ENCODE peak calls at places on chromosomes 2 and 18, in ten cellular contexts. I is heart right ventricle, N is pancreas, R is fibroblast of lung, Y is tibial artery, G is Peyer's patch, Z is WERI-Rb-1, C is A549, K is left ventricle myocardium inferior, B is psoas muscle. X is an unnamed sample.

GRCh38 chr18:67553471-67553870 is 37.0 kb upstream of the DSEL start:
- DNase-seq in C (no peak), G (no peak), K (no peak), N (no peak), Y (no peak), Z (no peak), R (no peak), I (no peak), B (no peak), X (no peak)

GRCh38 chr2:168530980-168531379 is 74.9 kb downstream of the CERS6 start:
- DNase-seq in B (no peak), Y (no peak), G (no peak), C (no peak), N (no peak), K (no peak), R (peak; percentile 40), Z (no peak), I (no peak), X (no peak)

GRCh38 chr2:11121099-11121822 is 34.0 kb upstream of the SLC66A3 start:
- DNase-seq in R (peak; percentile 15), N (no peak), Y (no peak), K (no peak), C (no peak), B (no peak), I (no peak), Z (peak; percentile 23), G (no peak), X (no peak)

GRCh38 chr2:177525351-177525750 is 132.8 kb downstream of the AGPS start:
- DNase-seq in B (no peak), R (peak; percentile 16), C (no peak), K (no peak), Z (no peak), Y (no peak), I (no peak), G (no peak), N (no peak), X (no peak)

GRCh38 chr2:60853512-60853911 is 27.9 kb upstream of the REL start:
- DNase-seq in G (no peak), N (no peak), Z (no peak), R (no peak), Y (no peak), K (no peak), C (no peak), B (no peak), I (no peak), X (no peak)

GRCh38 chr18:21490745-21491144 is 109.8 kb downstream of the ESCO1 start:
- DNase-seq in Z (no peak), R (no peak), B (no peak), C (no peak), I (no peak), K (no peak), N (no peak), Y (no peak), G (no peak), X (no peak)

GRCh38 chr18:24499814-24500601 is 39.6 kb downstream of the HRH4 start:
- DNase-seq in Z (no peak), C (no peak), G (no peak), R (no peak), N (no peak), Y (no peak), K (no peak), B (no peak), I (no peak), X (no peak)

GRCh38 chr18:63319383-63320040 is at the start of gene BCL2:
- DNase-seq in I (no peak), K (peak; percentile 31), B (no peak), R (peak; percentile 45), C (peak; percentile 6), G (no peak), Y (peak; percentile 41), N (peak; percentile 26), Z (peak; percentile 53), X (no peak)

GRCh38 chr2:216023055-216023648 is 9.8 kb upstream of the MREG start:
- DNase-seq in Y (no peak), N (peak; percentile 44), I (no peak), B (no peak), Z (peak; percentile 81), C (peak; percentile 74), R (peak; percentile 61), K (no peak), G (no peak), X (no peak)

GRCh38 chr2:163774862-163775261 is 39.1 kb upstream of the FIGN start:
- DNase-seq in R (peak; percentile 66), B (no peak), N (no peak), Z (no peak), C (peak; percentile 24), K (no peak), G (no peak), I (no peak), Y (no peak), X (no peak)

GRCh38 chr18:49460958-49461601 is 635 bp upstream of the DYM start:
- DNase-seq in G (no peak), R (no peak), N (no peak), Y (no peak), C (no peak), Z (no peak), B (no peak), I (no peak), K (no peak), X (no peak)

GRCh38 chr2:1041012-1041805 is 90.6 kb downstream of the SNTG2 start:
- DNase-seq in Y (no peak), I (no peak), R (no peak), G (no peak), B (no peak), C (no peak), K (no peak), N (peak; percentile 40), Z (no peak), X (no peak)

GRCh38 chr2:203730076-203730729 is 23.8 kb downstream of the CD28 start:
- DNase-seq in I (no peak), Y (no peak), B (no peak), R (peak; percentile 73), K (no peak), C (no peak), G (no peak), N (no peak), Z (no peak), X (no peak)

GRCh38 chr2:188404341-188405004 is 112.8 kb downstream of the GULP1 start:
- DNase-seq in K (no peak), B (no peak), Y (no peak), C (no peak), R (peak; percentile 8), G (no peak), I (no peak), Z (no peak), N (no peak), X (no peak)

GRCh38 chr18:28469946-28470345 is 293.0 kb upstream of the CDH2 start:
- DNase-seq in C (no peak), G (no peak), N (no peak), B (no peak), R (no peak), Y (no peak), I (no peak), K (no peak), Z (no peak), X (no peak)

GRCh38 chr2:227877359-227878309 is 6.2 kb downstream of the DAW1 start:
- DNase-seq in G (no peak), R (peak; percentile 38), N (no peak), Y (no peak), B (no peak), C (no peak), Z (no peak), K (no peak), I (no peak), X (peak; percentile 59)

GRCh38 chr2:158967731-158968395 is 577 bp upstream of the TANC1 start:
- DNase-seq in N (peak; percentile 40), B (peak; percentile 32), Z (peak; percentile 54), R (peak; percentile 67), G (peak; percentile 59), C (no peak), K (peak; percentile 52), I (peak; percentile 59), Y (peak; percentile 34), X (no peak)

GRCh38 chr18:61575419-61575818 is 242.2 kb downstream of the CDH20 start:
- DNase-seq in C (no peak), R (no peak), B (no peak), G (no peak), I (no peak), K (no peak), Y (no peak), N (no peak), Z (no peak), X (no peak)

DNA sequence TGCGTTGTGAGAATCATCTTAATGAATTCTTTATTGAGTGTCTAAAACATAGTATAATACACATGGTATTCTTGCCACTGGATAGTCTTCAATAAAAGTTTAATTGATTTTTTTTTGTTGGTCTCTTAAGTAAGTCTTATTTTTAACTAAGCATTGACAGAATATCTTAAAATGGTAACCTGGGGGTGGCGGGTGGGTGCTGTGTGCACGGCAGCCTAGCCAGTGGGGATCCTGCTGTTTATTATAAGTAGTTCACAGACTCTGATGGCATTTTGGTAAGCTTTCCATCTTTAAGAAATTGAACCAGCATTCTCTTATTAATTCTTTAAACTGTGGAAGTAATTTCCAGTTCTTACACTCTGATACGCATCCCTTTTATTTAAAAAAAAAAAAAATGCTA is 6.0 kb downstream of the SOX11 start:
- DNase-seq in K (no peak), N (no peak), Y (no peak), G (no peak), I (no peak), B (no peak), Z (no peak), R (no peak), C (no peak), X (no peak)
- H3K4me3 ChIP-seq in K (no peak overlapping the region), N (no peak overlapping the region), Y (no peak overlapping the region), G (no peak overlapping the region), I (no peak overlapping the region), B (no peak overlapping the region), Z (peak overlapping the region; percentile 63), R (no peak overlapping the region), C (no peak overlapping the region), X (no peak overlapping the region)

GRCh38 chr2:101759162-101759561 is 61.7 kb downstream of the MAP4K4 start:
- DNase-seq in R (peak; percentile 95), I (no peak), C (peak; percentile 23), Z (no peak), Y (peak; percentile 48), K (no peak), G (no peak), B (no peak), N (no peak), X (peak; percentile 70)
- H3K27ac ChIP-seq in R (peak overlapping the region; percentile 70), I (no peak overlapping the region), C (peak overlapping the region; percentile 62), Z (no peak overlapping the region), Y (peak overlapping the region; percentile 54), K (peak overlapping the region; percentile 60), G (no peak overlapping the region), B (no peak overlapping the region), N (no peak overlapping the region), X (peak overlapping the region; percentile 36)

GRCh38 chr2:239724851-239725550 is 300.1 kb downstream of the NDUFA10 start:
- DNase-seq in Z (no peak), G (peak; percentile 38), I (no peak), R (no peak), N (no peak), B (no peak), Y (no peak), C (no peak), K (no peak), X (no peak)
- H3K9me3 ChIP-seq in Z (no peaks in the 10 kb centered on the region), G (no peaks in the 10 kb centered on the region), I (no peaks in the 10 kb centered on the region), R (peaks cover 2% of the 10 kb centered on the region), N (no peaks in the 10 kb centered on the region), B (no peaks in the 10 kb centered on the region), Y (no peaks in the 10 kb centered on the region), C (no peaks in the 10 kb centered on the region), K (no peaks in the 10 kb centered on the region), X (no peaks in the 10 kb centered on the region)

DNA sequence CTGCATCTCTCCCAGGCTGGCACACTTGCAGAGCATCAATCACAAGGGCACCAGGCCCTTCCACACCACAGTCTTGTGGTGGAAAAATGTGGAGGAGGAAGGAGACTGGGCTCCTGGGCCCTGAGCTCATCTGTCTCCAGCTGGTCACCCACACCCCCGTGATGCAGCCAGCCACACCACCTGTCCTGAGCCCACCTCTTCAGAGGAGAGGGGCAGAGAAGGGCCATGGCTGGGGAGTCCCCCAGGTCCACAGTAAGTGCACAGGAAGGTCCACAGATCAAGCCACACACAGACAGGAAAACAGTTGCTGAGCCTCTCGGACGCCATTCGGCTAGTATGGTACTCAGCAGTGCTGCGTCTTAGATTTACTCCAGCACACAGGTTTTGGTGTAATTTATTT is 203.5 kb upstream of the SALL3 start:
- DNase-seq in Y (no peak), Z (peak; percentile 2), B (no peak), N (peak; percentile 2), I (no peak), R (no peak), C (no peak), K (no peak), G (peak; percentile 33), X (no peak)
- H3K4me3 ChIP-seq in Y (no peak overlapping the region), Z (no peak overlapping the region), B (no peak overlapping the region), N (no peak overlapping the region), I (no peak overlapping the region), R (no peak overlapping the region), C (no peak overlapping the region), K (no peak overlapping the region), G (no peak overlapping the region), X (no peak overlapping the region)